ENCODE peak calls at places on chromosome 6, in six cellular contexts. One of them, this sample, is unnamed.

GRCh38 chr6:169078399-169079145 is 175.1 kb downstream of the THBS2 start:
- DNase-seq in fibroblast of pulmonary artery: no peak
- DNase-seq in cardiac fibroblast: no peak
- DNase-seq in glutamatergic neuron: no peak
- DNase-seq in astrocyte of the cerebellum: no peak
- DNase-seq in nephron progenitor cell: no peak
- DNase-seq in this sample: no peak

GRCh38 chr6:119147101-119148053 is 68.9 kb upstream of the FAM184A start:
- DNase-seq in fibroblast of pulmonary artery: peak
- DNase-seq in cardiac fibroblast: peak
- DNase-seq in glutamatergic neuron: no peak
- DNase-seq in astrocyte of the cerebellum: peak
- DNase-seq in nephron progenitor cell: no peak
- DNase-seq in this sample: peak

GRCh38 chr6:129923520-129923919 is 62.4 kb upstream of the TMEM244 start:
- DNase-seq in fibroblast of pulmonary artery: peak
- DNase-seq in cardiac fibroblast: peak
- DNase-seq in glutamatergic neuron: no peak
- DNase-seq in astrocyte of the cerebellum: no peak
- DNase-seq in nephron progenitor cell: no peak
- DNase-seq in this sample: no peak

GRCh38 chr6:110525001-110525400 is 48.6 kb upstream of the SLC22A16 start:
- DNase-seq in fibroblast of pulmonary artery: no peak
- DNase-seq in cardiac fibroblast: no peak
- DNase-seq in glutamatergic neuron: no peak
- DNase-seq in astrocyte of the cerebellum: no peak
- DNase-seq in nephron progenitor cell: no peak
- DNase-seq in this sample: no peak

GRCh38 chr6:11833626-11834592 is 55.3 kb upstream of the ADTRP start:
- DNase-seq in fibroblast of pulmonary artery: no peak
- DNase-seq in cardiac fibroblast: no peak
- DNase-seq in glutamatergic neuron: no peak
- DNase-seq in astrocyte of the cerebellum: no peak
- DNase-seq in nephron progenitor cell: no peak
- DNase-seq in this sample: peak

GRCh38 chr6:24613361-24614047 is 32.5 kb downstream of the KIAA0319 start:
- DNase-seq in fibroblast of pulmonary artery: no peak
- DNase-seq in cardiac fibroblast: no peak
- DNase-seq in glutamatergic neuron: no peak
- DNase-seq in astrocyte of the cerebellum: no peak
- DNase-seq in nephron progenitor cell: no peak
- DNase-seq in this sample: no peak

GRCh38 chr6:56552212-56553130 is 90.2 kb downstream of the DST start:
- DNase-seq in fibroblast of pulmonary artery: peak
- DNase-seq in cardiac fibroblast: peak
- DNase-seq in glutamatergic neuron: no peak
- DNase-seq in astrocyte of the cerebellum: no peak
- DNase-seq in nephron progenitor cell: no peak
- DNase-seq in this sample: no peak

GRCh38 chr6:998551-998950 is 305.6 kb upstream of the EXOC2 start:
- DNase-seq in fibroblast of pulmonary artery: no peak
- DNase-seq in cardiac fibroblast: no peak
- DNase-seq in glutamatergic neuron: no peak
- DNase-seq in astrocyte of the cerebellum: no peak
- DNase-seq in nephron progenitor cell: no peak
- DNase-seq in this sample: no peak

GRCh38 chr6:116419069-116419468 is 42.1 kb upstream of the CALHM6 start:
- DNase-seq in fibroblast of pulmonary artery: no peak
- DNase-seq in cardiac fibroblast: no peak
- DNase-seq in glutamatergic neuron: no peak
- DNase-seq in astrocyte of the cerebellum: no peak
- DNase-seq in nephron progenitor cell: no peak
- DNase-seq in this sample: no peak

GRCh38 chr6:154460306-154461071 is 50.0 kb downstream of the CNKSR3 start:
- DNase-seq in fibroblast of pulmonary artery: peak
- DNase-seq in cardiac fibroblast: peak
- DNase-seq in glutamatergic neuron: no peak
- DNase-seq in astrocyte of the cerebellum: peak
- DNase-seq in nephron progenitor cell: no peak
- DNase-seq in this sample: no peak

GRCh38 chr6:71621918-71622519 is 264.3 kb upstream of the RIMS1 start:
- DNase-seq in fibroblast of pulmonary artery: peak
- DNase-seq in cardiac fibroblast: peak
- DNase-seq in glutamatergic neuron: no peak
- DNase-seq in astrocyte of the cerebellum: peak
- DNase-seq in nephron progenitor cell: no peak
- DNase-seq in this sample: no peak
- TF ChIP-seq CTCF in fibroblast of pulmonary artery: peak
- TF ChIP-seq CTCF in cardiac fibroblast: peak
- TF ChIP-seq CTCF in glutamatergic neuron: peak
- TF ChIP-seq CTCF in astrocyte of the cerebellum: peak
- TF ChIP-seq CTCF in nephron progenitor cell: peak
- TF ChIP-seq CTCF in this sample: peak

GRCh38 chr6:66555082-66555481 is 848.1 kb upstream of the EYS start:
- DNase-seq in fibroblast of pulmonary artery: no peak
- DNase-seq in cardiac fibroblast: no peak
- DNase-seq in glutamatergic neuron: no peak
- DNase-seq in astrocyte of the cerebellum: no peak
- DNase-seq in nephron progenitor cell: no peak
- DNase-seq in this sample: no peak

GRCh38 chr6:66561479-66561878 is 854.5 kb upstream of the EYS start:
- DNase-seq in fibroblast of pulmonary artery: no peak
- DNase-seq in cardiac fibroblast: no peak
- DNase-seq in glutamatergic neuron: no peak
- DNase-seq in astrocyte of the cerebellum: no peak
- DNase-seq in nephron progenitor cell: no peak
- DNase-seq in this sample: no peak

GRCh38 chr6:66556936-66557335 is 849.9 kb upstream of the EYS start:
- DNase-seq in fibroblast of pulmonary artery: peak
- DNase-seq in cardiac fibroblast: no peak
- DNase-seq in glutamatergic neuron: no peak
- DNase-seq in astrocyte of the cerebellum: no peak
- DNase-seq in nephron progenitor cell: no peak
- DNase-seq in this sample: no peak

DNA sequence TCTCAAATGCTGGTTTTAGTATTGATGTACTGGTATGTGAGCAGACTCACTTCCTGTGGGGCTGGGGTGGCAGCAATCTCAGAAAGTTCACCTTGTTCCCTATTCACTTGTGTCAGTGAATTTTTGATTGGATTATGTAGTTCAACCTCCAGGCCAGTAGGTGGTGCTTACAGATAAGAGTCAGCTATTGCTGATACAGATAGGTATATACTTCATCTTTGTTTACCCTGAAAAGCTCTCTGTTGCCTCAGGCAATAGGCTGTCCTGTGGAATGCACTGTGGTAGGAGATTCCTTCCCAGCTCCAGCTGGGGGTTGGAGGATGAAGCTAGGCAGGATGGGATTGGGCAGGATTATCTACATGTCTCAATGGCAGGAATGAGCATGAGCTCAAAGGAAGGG is 851.2 kb upstream of the EYS start:
- DNase-seq in fibroblast of pulmonary artery: no peak
- DNase-seq in cardiac fibroblast: no peak
- DNase-seq in glutamatergic neuron: no peak
- DNase-seq in astrocyte of the cerebellum: no peak
- DNase-seq in nephron progenitor cell: no peak
- DNase-seq in this sample: no peak
- TF ChIP-seq CTCF in fibroblast of pulmonary artery: no peak
- TF ChIP-seq CTCF in cardiac fibroblast: no peak
- TF ChIP-seq CTCF in glutamatergic neuron: peak
- TF ChIP-seq CTCF in astrocyte of the cerebellum: no peak
- TF ChIP-seq CTCF in nephron progenitor cell: no peak
- TF ChIP-seq CTCF in this sample: peak

GRCh38 chr6:75204222-75204958 is 1.5 kb downstream of the COL12A1 start:
- DNase-seq in fibroblast of pulmonary artery: peak
- DNase-seq in cardiac fibroblast: peak
- DNase-seq in glutamatergic neuron: peak
- DNase-seq in astrocyte of the cerebellum: peak
- DNase-seq in nephron progenitor cell: peak
- DNase-seq in this sample: peak
- TF ChIP-seq CTCF in fibroblast of pulmonary artery: peak
- TF ChIP-seq CTCF in cardiac fibroblast: peak
- TF ChIP-seq CTCF in glutamatergic neuron: peak
- TF ChIP-seq CTCF in astrocyte of the cerebellum: peak
- TF ChIP-seq CTCF in nephron progenitor cell: peak
- TF ChIP-seq CTCF in this sample: peak

GRCh38 chr6:7747016-7747415 is 21.1 kb downstream of the BMP6 start:
- DNase-seq in fibroblast of pulmonary artery: no peak
- DNase-seq in cardiac fibroblast: no peak
- DNase-seq in glutamatergic neuron: no peak
- DNase-seq in astrocyte of the cerebellum: no peak
- DNase-seq in nephron progenitor cell: no peak
- DNase-seq in this sample: no peak
- TF ChIP-seq CTCF in fibroblast of pulmonary artery: no peak
- TF ChIP-seq CTCF in cardiac fibroblast: no peak
- TF ChIP-seq CTCF in glutamatergic neuron: no peak
- TF ChIP-seq CTCF in astrocyte of the cerebellum: no peak
- TF ChIP-seq CTCF in nephron progenitor cell: no peak
- TF ChIP-seq CTCF in this sample: no peak

GRCh38 chr6:52503344-52503747 is 73.5 kb downstream of the TRAM2 start:
- DNase-seq in fibroblast of pulmonary artery: no peak
- DNase-seq in cardiac fibroblast: no peak
- DNase-seq in glutamatergic neuron: peak
- DNase-seq in astrocyte of the cerebellum: no peak
- DNase-seq in nephron progenitor cell: peak
- DNase-seq in this sample: no peak
- TF ChIP-seq CTCF in fibroblast of pulmonary artery: no peak
- TF ChIP-seq CTCF in cardiac fibroblast: peak
- TF ChIP-seq CTCF in glutamatergic neuron: peak
- TF ChIP-seq CTCF in astrocyte of the cerebellum: peak
- TF ChIP-seq CTCF in nephron progenitor cell: no peak
- TF ChIP-seq CTCF in this sample: no peak

DNA sequence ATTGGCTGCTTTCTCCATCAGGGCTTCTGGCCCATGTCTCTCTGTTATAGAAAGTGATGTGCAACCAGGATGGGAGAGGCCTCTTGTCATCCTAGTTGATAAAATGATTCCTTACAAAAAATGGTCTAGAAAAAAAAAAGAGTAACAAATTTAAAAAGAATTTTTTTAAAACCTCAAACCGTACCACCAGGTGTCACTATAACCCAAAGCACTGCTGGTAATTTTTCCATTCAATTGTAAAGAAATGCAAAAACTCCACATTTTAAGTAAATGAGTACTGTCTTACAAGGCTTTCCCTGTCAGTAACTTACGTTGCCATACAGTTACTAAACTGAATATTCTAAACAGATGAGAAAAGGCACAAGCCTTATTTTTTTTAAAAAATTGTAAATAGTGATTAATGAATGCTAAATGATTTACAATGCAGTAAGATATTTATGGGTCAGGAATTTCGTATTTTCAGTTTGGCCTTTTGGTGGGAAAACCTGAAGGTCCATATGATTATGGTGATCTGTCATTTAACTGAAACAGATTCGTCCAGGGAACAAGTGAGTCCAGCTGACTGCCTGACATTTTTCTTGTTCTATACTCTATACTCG is 95.4 kb downstream of the OGFRL1 start:
- DNase-seq in fibroblast of pulmonary artery: peak
- DNase-seq in cardiac fibroblast: peak
- DNase-seq in glutamatergic neuron: no peak
- DNase-seq in astrocyte of the cerebellum: peak
- DNase-seq in nephron progenitor cell: peak
- DNase-seq in this sample: peak
- TF ChIP-seq CTCF in fibroblast of pulmonary artery: peak
- TF ChIP-seq CTCF in cardiac fibroblast: peak
- TF ChIP-seq CTCF in glutamatergic neuron: peak
- TF ChIP-seq CTCF in astrocyte of the cerebellum: no peak
- TF ChIP-seq CTCF in nephron progenitor cell: peak
- TF ChIP-seq CTCF in this sample: peak

GRCh38 chr6:43953794-43954310 is 173.4 kb downstream of the MRPL14 start:
- DNase-seq in fibroblast of pulmonary artery: no peak
- DNase-seq in cardiac fibroblast: peak
- DNase-seq in glutamatergic neuron: peak
- DNase-seq in astrocyte of the cerebellum: no peak
- DNase-seq in nephron progenitor cell: peak
- DNase-seq in this sample: no peak
- TF ChIP-seq CTCF in fibroblast of pulmonary artery: peak
- TF ChIP-seq CTCF in cardiac fibroblast: peak
- TF ChIP-seq CTCF in glutamatergic neuron: peak
- TF ChIP-seq CTCF in astrocyte of the cerebellum: peak
- TF ChIP-seq CTCF in nephron progenitor cell: peak
- TF ChIP-seq CTCF in this sample: no peak

GRCh38 chr6:43575772-43576551 is at the start of the genes POLH and XPO5:
- DNase-seq in fibroblast of pulmonary artery: peak
- DNase-seq in cardiac fibroblast: peak
- DNase-seq in glutamatergic neuron: peak
- DNase-seq in astrocyte of the cerebellum: peak
- DNase-seq in nephron progenitor cell: peak
- DNase-seq in this sample: peak
- TF ChIP-seq CTCF in fibroblast of pulmonary artery: no peak
- TF ChIP-seq CTCF in cardiac fibroblast: no peak
- TF ChIP-seq CTCF in glutamatergic neuron: no peak
- TF ChIP-seq CTCF in astrocyte of the cerebellum: peak
- TF ChIP-seq CTCF in nephron progenitor cell: no peak
- TF ChIP-seq CTCF in this sample: no peak

GRCh38 chr6:122476131-122476530 is 4.5 kb upstream of the SERINC1 start:
- DNase-seq in fibroblast of pulmonary artery: peak
- DNase-seq in cardiac fibroblast: peak
- DNase-seq in glutamatergic neuron: no peak
- DNase-seq in astrocyte of the cerebellum: no peak
- DNase-seq in nephron progenitor cell: no peak
- DNase-seq in this sample: peak
- TF ChIP-seq CTCF in fibroblast of pulmonary artery: peak
- TF ChIP-seq CTCF in cardiac fibroblast: peak
- TF ChIP-seq CTCF in glutamatergic neuron: peak
- TF ChIP-seq CTCF in astrocyte of the cerebellum: peak
- TF ChIP-seq CTCF in nephron progenitor cell: peak
- TF ChIP-seq CTCF in this sample: peak

GRCh38 chr6:70566751-70567382 is at the start of gene SDHAF4:
- DNase-seq in fibroblast of pulmonary artery: peak
- DNase-seq in cardiac fibroblast: peak
- DNase-seq in glutamatergic neuron: peak
- DNase-seq in astrocyte of the cerebellum: peak
- DNase-seq in nephron progenitor cell: peak
- DNase-seq in this sample: peak
- TF ChIP-seq CTCF in fibroblast of pulmonary artery: no peak
- TF ChIP-seq CTCF in cardiac fibroblast: no peak
- TF ChIP-seq CTCF in glutamatergic neuron: peak
- TF ChIP-seq CTCF in astrocyte of the cerebellum: no peak
- TF ChIP-seq CTCF in nephron progenitor cell: no peak
- TF ChIP-seq CTCF in this sample: no peak